ENCODE peak calls at places on chromosomes 6 and 20, in eight cellular contexts. One of them, this sample, is unnamed.

GRCh38 chr6:7528565-7528964 is 12.9 kb upstream of the DSP start:
- DNase-seq in body of pancreas: no peak
- DNase-seq in testis: no peak
- DNase-seq in Peyer's patch: no peak
- DNase-seq in right lobe of liver: no peak
- DNase-seq in endothelial cell of umbilical vein: no peak
- DNase-seq in IMR-90: peak; percentile 96
- DNase-seq in suprapubic skin: no peak
- DNase-seq in this sample: no peak

GRCh38 chr6:45607818-45608217 is 230.1 kb upstream of the SUPT3H start:
- DNase-seq in body of pancreas: no peak
- DNase-seq in testis: no peak
- DNase-seq in Peyer's patch: no peak
- DNase-seq in right lobe of liver: no peak
- DNase-seq in endothelial cell of umbilical vein: no peak
- DNase-seq in IMR-90: peak; percentile 17
- DNase-seq in suprapubic skin: no peak
- DNase-seq in this sample: no peak

GRCh38 chr6:53056273-53056672 is 8.9 kb upstream of the FBXO9 start:
- DNase-seq in body of pancreas: no peak
- DNase-seq in testis: no peak
- DNase-seq in Peyer's patch: no peak
- DNase-seq in right lobe of liver: no peak
- DNase-seq in endothelial cell of umbilical vein: no peak
- DNase-seq in IMR-90: no peak
- DNase-seq in suprapubic skin: no peak
- DNase-seq in this sample: no peak

GRCh38 chr6:112215901-112216300 is 38.5 kb downstream of the LAMA4 start:
- DNase-seq in body of pancreas: no peak
- DNase-seq in testis: no peak
- DNase-seq in Peyer's patch: no peak
- DNase-seq in right lobe of liver: no peak
- DNase-seq in endothelial cell of umbilical vein: no peak
- DNase-seq in IMR-90: peak; percentile 41
- DNase-seq in suprapubic skin: no peak
- DNase-seq in this sample: no peak

GRCh38 chr6:159982726-159983506 is 14.0 kb downstream of the IGF2R start:
- DNase-seq in body of pancreas: no peak
- DNase-seq in testis: no peak
- DNase-seq in Peyer's patch: no peak
- DNase-seq in right lobe of liver: no peak
- DNase-seq in endothelial cell of umbilical vein: peak; percentile 49
- DNase-seq in IMR-90: peak; percentile 33
- DNase-seq in suprapubic skin: no peak
- DNase-seq in this sample: no peak

GRCh38 chr20:58449703-58450138 is 60.7 kb downstream of the VAPB start:
- DNase-seq in body of pancreas: no peak
- DNase-seq in testis: no peak
- DNase-seq in Peyer's patch: no peak
- DNase-seq in right lobe of liver: no peak
- DNase-seq in endothelial cell of umbilical vein: no peak
- DNase-seq in IMR-90: no peak
- DNase-seq in suprapubic skin: no peak
- DNase-seq in this sample: no peak

GRCh38 chr6:138804986-138805385 is 9.1 kb downstream of the ECT2L start:
- DNase-seq in body of pancreas: no peak
- DNase-seq in testis: no peak
- DNase-seq in Peyer's patch: no peak
- DNase-seq in right lobe of liver: no peak
- DNase-seq in endothelial cell of umbilical vein: no peak
- DNase-seq in IMR-90: peak; percentile 13
- DNase-seq in suprapubic skin: no peak
- DNase-seq in this sample: no peak

GRCh38 chr6:33785766-33786165 is 3.2 kb downstream of the LEMD2 start:
- DNase-seq in body of pancreas: no peak
- DNase-seq in testis: no peak
- DNase-seq in Peyer's patch: no peak
- DNase-seq in right lobe of liver: no peak
- DNase-seq in endothelial cell of umbilical vein: peak; percentile 77
- DNase-seq in IMR-90: peak; percentile 50
- DNase-seq in suprapubic skin: no peak
- DNase-seq in this sample: no peak

GRCh38 chr6:33313105-33313708 is 671 bp downstream of the TAPBP start:
- DNase-seq in body of pancreas: peak; percentile 36
- DNase-seq in testis: peak; percentile 29
- DNase-seq in Peyer's patch: peak; percentile 78
- DNase-seq in right lobe of liver: peak; percentile 78
- DNase-seq in endothelial cell of umbilical vein: peak; percentile 49
- DNase-seq in IMR-90: peak; percentile 31
- DNase-seq in suprapubic skin: no peak
- DNase-seq in this sample: peak; percentile 37

GRCh38 chr6:90790058-90790457 is 203.2 kb upstream of the MAP3K7 start:
- DNase-seq in body of pancreas: no peak
- DNase-seq in testis: peak; percentile 22
- DNase-seq in Peyer's patch: no peak
- DNase-seq in right lobe of liver: no peak
- DNase-seq in endothelial cell of umbilical vein: no peak
- DNase-seq in IMR-90: peak; percentile 13
- DNase-seq in suprapubic skin: no peak
- DNase-seq in this sample: no peak

GRCh38 chr6:108260126-108260808 is 573 bp downstream of the SNX3 start:
- DNase-seq in body of pancreas: peak; percentile 30
- DNase-seq in testis: peak; percentile 68
- DNase-seq in Peyer's patch: peak; percentile 68
- DNase-seq in right lobe of liver: peak; percentile 75
- DNase-seq in endothelial cell of umbilical vein: peak; percentile 59
- DNase-seq in IMR-90: peak; percentile 45
- DNase-seq in suprapubic skin: no peak
- DNase-seq in this sample: peak; percentile 52

GRCh38 chr6:135311446-135312200 is 130.5 kb downstream of the MYB start:
- DNase-seq in body of pancreas: no peak
- DNase-seq in testis: no peak
- DNase-seq in Peyer's patch: no peak
- DNase-seq in right lobe of liver: no peak
- DNase-seq in endothelial cell of umbilical vein: no peak
- DNase-seq in IMR-90: no peak
- DNase-seq in suprapubic skin: no peak
- DNase-seq in this sample: peak; percentile 32

GRCh38 chr20:3011752-3012151 is 31.7 kb upstream of the GNRH2 start:
- DNase-seq in body of pancreas: no peak
- DNase-seq in testis: peak; percentile 28
- DNase-seq in Peyer's patch: no peak
- DNase-seq in right lobe of liver: no peak
- DNase-seq in endothelial cell of umbilical vein: no peak
- DNase-seq in IMR-90: no peak
- DNase-seq in suprapubic skin: no peak
- DNase-seq in this sample: no peak

GRCh38 chr6:111837641-111838500 is 35.4 kb downstream of the FYN start:
- DNase-seq in body of pancreas: no peak
- DNase-seq in testis: no peak
- DNase-seq in Peyer's patch: no peak
- DNase-seq in right lobe of liver: no peak
- DNase-seq in endothelial cell of umbilical vein: no peak
- DNase-seq in IMR-90: no peak
- DNase-seq in suprapubic skin: no peak
- DNase-seq in this sample: no peak

GRCh38 chr20:17693534-17694001 is 6.2 kb upstream of the BANF2 start:
- DNase-seq in body of pancreas: peak; percentile 53
- DNase-seq in testis: no peak
- DNase-seq in Peyer's patch: peak; percentile 31
- DNase-seq in right lobe of liver: no peak
- DNase-seq in endothelial cell of umbilical vein: no peak
- DNase-seq in IMR-90: no peak
- DNase-seq in suprapubic skin: no peak
- DNase-seq in this sample: peak; percentile 35

GRCh38 chr6:7214400-7214940 is 98.5 kb downstream of the SSR1 start:
- DNase-seq in body of pancreas: no peak
- DNase-seq in testis: no peak
- DNase-seq in Peyer's patch: no peak
- DNase-seq in right lobe of liver: no peak
- DNase-seq in endothelial cell of umbilical vein: no peak
- DNase-seq in IMR-90: no peak
- DNase-seq in suprapubic skin: no peak
- DNase-seq in this sample: no peak

GRCh38 chr20:60060593-60060992 is 102.4 kb downstream of the CDH26 start:
- DNase-seq in body of pancreas: no peak
- DNase-seq in testis: no peak
- DNase-seq in Peyer's patch: no peak
- DNase-seq in right lobe of liver: no peak
- DNase-seq in endothelial cell of umbilical vein: no peak
- DNase-seq in IMR-90: no peak
- DNase-seq in suprapubic skin: no peak
- DNase-seq in this sample: no peak

DNA sequence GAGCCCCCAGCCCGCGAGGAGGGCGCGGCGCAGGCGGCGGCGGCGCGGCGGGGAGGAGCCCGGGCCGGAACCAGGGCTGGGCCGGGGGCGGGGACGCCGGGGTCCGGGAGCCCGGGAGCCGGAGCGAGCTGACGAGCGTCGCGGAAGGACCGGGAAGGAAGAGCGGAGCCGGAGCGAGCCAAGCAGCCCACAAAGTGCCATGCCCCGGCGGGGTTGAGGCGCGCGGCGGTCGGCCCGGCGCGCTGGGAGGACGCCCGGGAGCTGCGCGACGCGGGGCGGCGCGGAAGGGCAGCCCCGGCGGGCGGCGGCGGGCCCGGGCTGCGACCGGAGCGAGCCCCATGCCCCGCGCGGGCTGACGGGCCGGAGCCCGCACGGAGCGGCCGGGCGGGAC is 289 bp downstream of the FOXP4 start:
- DNase-seq in body of pancreas: no peak
- DNase-seq in testis: no peak
- DNase-seq in Peyer's patch: no peak
- DNase-seq in right lobe of liver: no peak
- DNase-seq in endothelial cell of umbilical vein: no peak
- DNase-seq in IMR-90: no peak
- DNase-seq in suprapubic skin: no peak
- DNase-seq in this sample: no peak
- TF ChIP-seq POLR2A in body of pancreas: no peak
- TF ChIP-seq POLR2A in testis: no peak
- TF ChIP-seq POLR2A in Peyer's patch: no peak
- TF ChIP-seq POLR2A in right lobe of liver: peak; percentile 74
- TF ChIP-seq POLR2A in endothelial cell of umbilical vein: no peak
- TF ChIP-seq POLR2A in IMR-90: peak; percentile 31
- TF ChIP-seq POLR2A in suprapubic skin: peak; percentile 29
- TF ChIP-seq POLR2A in this sample: peak; percentile 6

DNA sequence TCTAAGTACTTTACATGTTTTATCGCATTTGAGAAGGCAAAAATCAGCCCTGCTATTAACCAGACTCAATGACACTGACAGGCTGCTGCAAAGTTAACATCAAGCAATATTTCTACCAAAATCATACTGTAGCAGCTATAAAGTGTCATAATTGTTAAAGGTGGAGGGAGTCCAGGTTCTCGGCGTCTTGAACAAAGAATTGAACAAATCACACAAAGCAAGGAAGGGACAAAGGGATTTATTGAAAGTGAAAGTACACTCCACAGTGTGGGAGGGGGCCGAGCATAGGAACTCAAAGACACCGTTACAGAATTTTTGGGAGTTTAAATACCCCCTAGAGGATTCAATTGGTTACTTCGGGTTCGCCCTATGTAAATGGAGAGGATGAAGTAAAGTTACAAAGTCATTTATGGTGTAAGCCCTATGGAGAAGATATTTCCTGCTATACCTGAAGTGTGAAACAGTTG is 12.9 kb upstream of the ZNF391 start:
- DNase-seq in body of pancreas: no peak
- DNase-seq in testis: no peak
- DNase-seq in Peyer's patch: no peak
- DNase-seq in right lobe of liver: no peak
- DNase-seq in endothelial cell of umbilical vein: no peak
- DNase-seq in IMR-90: no peak
- DNase-seq in suprapubic skin: no peak
- DNase-seq in this sample: no peak
- H3K27ac ChIP-seq in body of pancreas: no peak overlapping the region
- H3K27ac ChIP-seq in testis: no peak overlapping the region
- H3K27ac ChIP-seq in Peyer's patch: no peak overlapping the region
- H3K27ac ChIP-seq in right lobe of liver: no peak overlapping the region
- H3K27ac ChIP-seq in endothelial cell of umbilical vein: no peak overlapping the region
- H3K27ac ChIP-seq in IMR-90: no peak overlapping the region
- H3K27ac ChIP-seq in suprapubic skin: no peak overlapping the region
- H3K27ac ChIP-seq in this sample: peak overlapping the region; percentile 82

GRCh38 chr6:24836116-24836515 is 37.4 kb upstream of the ARMH2 start:
- DNase-seq in body of pancreas: no peak
- DNase-seq in testis: no peak
- DNase-seq in Peyer's patch: no peak
- DNase-seq in right lobe of liver: no peak
- DNase-seq in endothelial cell of umbilical vein: no peak
- DNase-seq in IMR-90: no peak
- DNase-seq in suprapubic skin: no peak
- DNase-seq in this sample: no peak

GRCh38 chr6:24840187-24840586 is 41.5 kb upstream of the ARMH2 start:
- DNase-seq in body of pancreas: no peak
- DNase-seq in testis: no peak
- DNase-seq in Peyer's patch: no peak
- DNase-seq in right lobe of liver: no peak
- DNase-seq in endothelial cell of umbilical vein: no peak
- DNase-seq in IMR-90: no peak
- DNase-seq in suprapubic skin: no peak
- DNase-seq in this sample: no peak

GRCh38 chr6:24833711-24834386 is 35.1 kb upstream of the ARMH2 start:
- DNase-seq in body of pancreas: no peak
- DNase-seq in testis: peak; percentile 44
- DNase-seq in Peyer's patch: no peak
- DNase-seq in right lobe of liver: no peak
- DNase-seq in endothelial cell of umbilical vein: no peak
- DNase-seq in IMR-90: no peak
- DNase-seq in suprapubic skin: no peak
- DNase-seq in this sample: no peak

GRCh38 chr6:24838994-24839393 is 40.3 kb upstream of the ARMH2 start:
- DNase-seq in body of pancreas: no peak
- DNase-seq in testis: no peak
- DNase-seq in Peyer's patch: no peak
- DNase-seq in right lobe of liver: no peak
- DNase-seq in endothelial cell of umbilical vein: no peak
- DNase-seq in IMR-90: no peak
- DNase-seq in suprapubic skin: no peak
- DNase-seq in this sample: no peak

DNA sequence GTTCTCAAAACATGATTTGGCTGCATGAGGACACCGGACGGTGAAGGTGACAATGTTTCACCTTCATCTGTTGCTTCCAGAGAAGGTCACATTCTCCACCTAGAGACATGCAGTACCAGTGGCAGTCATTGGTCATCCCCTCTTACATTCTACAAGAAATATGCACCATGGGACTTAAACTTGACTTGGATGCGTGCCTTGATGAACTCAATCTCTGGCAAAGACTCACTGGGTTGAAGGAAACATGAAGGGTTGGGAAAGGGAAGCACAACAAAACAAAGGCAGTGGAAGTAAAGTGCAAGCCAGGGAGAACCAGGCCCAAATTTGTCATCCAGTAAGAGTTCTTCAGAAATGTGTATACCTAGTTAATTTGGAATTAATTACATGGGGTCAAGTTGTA is 39.4 kb upstream of the ARMH2 start:
- DNase-seq in body of pancreas: no peak
- DNase-seq in testis: no peak
- DNase-seq in Peyer's patch: no peak
- DNase-seq in right lobe of liver: no peak
- DNase-seq in endothelial cell of umbilical vein: no peak
- DNase-seq in IMR-90: no peak
- DNase-seq in suprapubic skin: no peak
- DNase-seq in this sample: no peak
- H3K36me3 ChIP-seq in body of pancreas: no peaks in the 10 kb centered on the region
- H3K36me3 ChIP-seq in testis: no peaks in the 10 kb centered on the region
- H3K36me3 ChIP-seq in Peyer's patch: no peaks in the 10 kb centered on the region
- H3K36me3 ChIP-seq in right lobe of liver: no peaks in the 10 kb centered on the region
- H3K36me3 ChIP-seq in endothelial cell of umbilical vein: no peaks in the 10 kb centered on the region
- H3K36me3 ChIP-seq in IMR-90: peaks cover 10% of the 10 kb centered on the region
- H3K36me3 ChIP-seq in suprapubic skin: peaks cover 2% of the 10 kb centered on the region
- H3K36me3 ChIP-seq in this sample: no peaks in the 10 kb centered on the region

GRCh38 chr6:75284285-75285155 is at the start of gene TMEM30A:
- DNase-seq in body of pancreas: peak; percentile 98
- DNase-seq in testis: peak; percentile 97
- DNase-seq in Peyer's patch: peak; percentile 99
- DNase-seq in right lobe of liver: peak; percentile 99
- DNase-seq in endothelial cell of umbilical vein: peak; percentile 99
- DNase-seq in IMR-90: peak; percentile 99
- DNase-seq in suprapubic skin: peak; percentile 98
- DNase-seq in this sample: peak; percentile 98
- TF ChIP-seq POLR2A in body of pancreas: peak; percentile 90
- TF ChIP-seq POLR2A in testis: peak; percentile 32
- TF ChIP-seq POLR2A in Peyer's patch: peak; percentile 92
- TF ChIP-seq POLR2A in right lobe of liver: peak; percentile 93
- TF ChIP-seq POLR2A in endothelial cell of umbilical vein: peak; percentile 95
- TF ChIP-seq POLR2A in IMR-90: peak; percentile 84
- TF ChIP-seq POLR2A in suprapubic skin: peak; percentile 65
- TF ChIP-seq POLR2A in this sample: peak; percentile 96

This sample was measured in thyroid gland.